ENCODE peak calls at places on chromosomes 2 and 18, in eight cellular contexts. O, V, E, A, I, T, D and Q are unnamed samples.
A peak's percentile ranks its signal among the peaks of the same experiment; 100 is the strongest.

GRCh38 chr2:189522435-189523151 is 58.0 kb downstream of the SLC40A1 start:
- DNase-seq in D (no peak), T (no peak), E (no peak), I (peak; percentile 36), V (no peak), A (no peak), O (no peak), Q (no peak)

GRCh38 chr2:231930601-231931281 is 4.5 kb upstream of the NPPC start:
- DNase-seq in V (no peak), T (no peak), I (no peak), O (no peak), D (no peak), A (no peak), E (no peak), Q (no peak)

GRCh38 chr2:233063976-233064411 is 3.9 kb downstream of the INPP5D start:
- DNase-seq in E (no peak), A (no peak), T (no peak), V (no peak), D (no peak), I (no peak), O (no peak), Q (no peak)

GRCh38 chr2:46666044-46666662 is 186.8 kb downstream of the TMEM247 start:
- DNase-seq in A (no peak), D (peak; percentile 29), T (no peak), O (no peak), E (no peak), V (no peak), I (peak; percentile 26), Q (no peak)

GRCh38 chr2:128838244-128838643 is 519.6 kb upstream of the HS6ST1 start:
- DNase-seq in A (no peak), E (no peak), V (no peak), O (no peak), I (no peak), T (no peak), D (no peak), Q (no peak)

GRCh38 chr18:47263828-47264314 is 12.4 kb upstream of the SKOR2 start:
- DNase-seq in V (no peak), A (no peak), D (peak; percentile 58), I (no peak), O (no peak), T (no peak), E (no peak), Q (no peak)

GRCh38 chr2:212940816-212941215 is 210.6 kb downstream of the IKZF2 start:
- DNase-seq in A (peak; percentile 51), T (peak; percentile 66), V (no peak), D (no peak), E (peak; percentile 15), I (peak; percentile 42), O (no peak), Q (no peak)

GRCh38 chr2:109170645-109171044 is 41.6 kb downstream of the SH3RF3 start:
- DNase-seq in T (no peak), I (no peak), O (no peak), V (no peak), A (no peak), E (no peak), D (peak; percentile 48), Q (no peak)

GRCh38 chr2:206836722-206837121 is 71.3 kb downstream of the FASTKD2 start:
- DNase-seq in A (no peak), O (no peak), I (no peak), D (no peak), E (no peak), T (no peak), V (no peak), Q (no peak)

GRCh38 chr2:62222674-62223073 is 26.8 kb downstream of the B3GNT2 start:
- DNase-seq in T (no peak), V (no peak), O (no peak), D (no peak), I (no peak), A (no peak), E (no peak), Q (no peak)

GRCh38 chr2:232097758-232098157 is 136.2 kb downstream of the DIS3L2 start:
- DNase-seq in O (no peak), E (no peak), D (no peak), I (no peak), A (no peak), T (no peak), V (no peak), Q (no peak)

GRCh38 chr2:215880970-215881369 is 132.4 kb downstream of the MREG start:
- DNase-seq in I (no peak), E (no peak), D (no peak), O (peak; percentile 45), V (no peak), A (no peak), T (no peak), Q (no peak)

GRCh38 chr2:145815933-145816332 is 1296.0 kb upstream of the ZEB2 start:
- DNase-seq in A (no peak), V (no peak), D (no peak), O (no peak), E (no peak), I (no peak), T (no peak), Q (no peak)

GRCh38 chr2:171315781-171316180 is 118.0 kb downstream of the METTL8 start:
- DNase-seq in D (no peak), T (no peak), O (no peak), I (no peak), E (no peak), V (no peak), A (no peak), Q (no peak)
- H3K27ac ChIP-seq in D (no peak overlapping the region), T (no peak overlapping the region), O (no peak overlapping the region), I (no peak overlapping the region), E (no peak overlapping the region), V (no peak overlapping the region), A (no peak overlapping the region), Q (no peak overlapping the region)

GRCh38 chr2:101949304-101949703 is 42.5 kb upstream of the IL1R2 start:
- DNase-seq in A (no peak), E (no peak), T (no peak), D (no peak), I (no peak), O (no peak), V (no peak), Q (no peak)
- H3K4me3 ChIP-seq in A (no peak overlapping the region), E (no peak overlapping the region), T (no peak overlapping the region), D (no peak overlapping the region), I (no peak overlapping the region), O (no peak overlapping the region), V (no peak overlapping the region), Q (no peak overlapping the region)

GRCh38 chr2:133231264-133231663 is 337.0 kb downstream of the NCKAP5 start:
- DNase-seq in E (peak; percentile 16), D (no peak), V (no peak), T (no peak), I (no peak), A (no peak), O (no peak), Q (no peak)
- TF ChIP-seq POLR2AphosphoS5 in E (no peak), D (no peak), V (no peak), T (no peak), I (no peak), A (no peak), O (no peak), Q (no peak)

DNA sequence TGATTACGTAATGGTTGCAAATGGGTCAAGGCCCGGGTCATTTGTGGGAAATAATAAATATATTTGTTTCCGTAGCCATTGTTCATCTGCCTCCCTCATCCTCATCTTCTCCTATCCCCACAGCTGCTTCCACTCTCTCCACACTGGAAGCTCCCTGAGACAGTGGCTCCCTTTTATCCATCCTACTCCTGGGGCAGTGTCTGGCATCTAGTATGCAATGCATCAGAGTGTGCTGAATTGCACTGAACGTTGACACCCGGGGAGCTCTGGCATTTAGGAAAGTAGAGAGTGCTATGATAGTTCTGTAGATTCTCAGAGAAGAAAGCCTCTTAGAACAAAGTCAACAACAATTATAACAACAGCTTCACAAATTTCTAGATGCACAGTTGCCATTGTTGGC is 45.5 kb upstream of the NAB1 start:
- DNase-seq in T (no peak), O (no peak), D (no peak), I (no peak), E (no peak), A (no peak), V (no peak), Q (no peak)
- H3K27ac ChIP-seq in T (no peak overlapping the region), O (no peak overlapping the region), D (no peak overlapping the region), I (no peak overlapping the region), E (no peak overlapping the region), A (no peak overlapping the region), V (no peak overlapping the region), Q (no peak overlapping the region)

GRCh38 chr2:223537669-223538601 is 64.2 kb downstream of the SCG2 start:
- DNase-seq in A (no peak), E (peak; percentile 21), V (no peak), D (no peak), I (no peak), O (no peak), T (no peak), Q (no peak)

GRCh38 chr2:223537100-223537499 is 65.1 kb downstream of the SCG2 start:
- DNase-seq in A (no peak), T (no peak), O (no peak), D (no peak), V (no peak), I (no peak), E (no peak), Q (no peak)

GRCh38 chr2:223536546-223536945 is 65.6 kb downstream of the SCG2 start:
- DNase-seq in O (no peak), T (no peak), V (no peak), I (no peak), E (no peak), A (no peak), D (no peak), Q (no peak)

GRCh38 chr2:223538920-223539440 is 63.2 kb downstream of the SCG2 start:
- DNase-seq in I (no peak), T (no peak), D (no peak), O (no peak), V (no peak), A (no peak), E (no peak), Q (no peak)
- H3K4me3 ChIP-seq in I (no peak overlapping the region), T (no peak overlapping the region), D (no peak overlapping the region), O (no peak overlapping the region), V (no peak overlapping the region), A (no peak overlapping the region), E (no peak overlapping the region), Q (no peak overlapping the region)

GRCh38 chr2:12890481-12890980 is 173.8 kb downstream of the TRIB2 start:
- DNase-seq in D (no peak), E (no peak), O (no peak), I (no peak), T (no peak), V (no peak), A (no peak), Q (no peak)

GRCh38 chr2:12897181-12897580 is 180.4 kb downstream of the TRIB2 start:
- DNase-seq in O (no peak), E (no peak), D (no peak), V (no peak), A (no peak), I (peak; percentile 9), T (no peak), Q (no peak)

GRCh38 chr2:12895017-12895416 is 178.3 kb downstream of the TRIB2 start:
- DNase-seq in E (no peak), O (no peak), T (no peak), V (no peak), A (no peak), D (no peak), I (no peak), Q (no peak)

GRCh38 chr2:12896283-12897014 is 179.7 kb downstream of the TRIB2 start:
- DNase-seq in E (no peak), T (no peak), V (no peak), D (no peak), O (no peak), A (no peak), I (no peak), Q (no peak)
- TF ChIP-seq POLR2AphosphoS5 in E (no peak), T (no peak), V (no peak), D (no peak), O (no peak), A (no peak), I (peak; percentile 49), Q (peak; percentile 62)